ENCODE peak calls at places on chromosomes 12 and 14, in nine cellular contexts. Z is Peyer's patch, A is A549, G is heart left ventricle, S is sigmoid colon, C is prostate gland, O is breast epithelium, T is IMR-90, K is uterus. D is an unnamed sample.
A peak's percentile ranks its signal among the peaks of the same experiment; 100 is the strongest.

GRCh38 chr14:59123975-59124374 is 64.5 kb upstream of the DAAM1 start:
- DNase-seq in T (peak; percentile 49), C (no peak), K (no peak), G (no peak), S (no peak), O (no peak), A (peak; percentile 21), Z (no peak), D (no peak)

GRCh38 chr14:58898655-58899316 is 261.0 kb downstream of the DACT1 start:
- DNase-seq in Z (no peak), S (no peak), C (no peak), T (peak; percentile 97), O (no peak), A (peak; percentile 64), K (no peak), G (no peak), D (no peak)

GRCh38 chr12:91349451-91349850 is 166.8 kb upstream of the DCN start:
- DNase-seq in Z (no peak), S (no peak), G (no peak), T (peak; percentile 49), C (no peak), O (no peak), K (no peak), A (no peak), D (no peak)

GRCh38 chr14:106848330-106849121 is 1322.1 kb downstream of the TMEM121 start:
- DNase-seq in O (no peak), G (no peak), A (peak; percentile 69), K (peak; percentile 27), S (no peak), C (no peak), T (no peak), Z (peak; percentile 36), D (no peak)

GRCh38 chr14:99603471-99603933 is 505 bp downstream of the CCDC85C start:
- DNase-seq in O (no peak), G (no peak), Z (no peak), A (peak; percentile 69), C (no peak), T (peak; percentile 49), S (no peak), K (peak; percentile 48), D (peak; percentile 48)

GRCh38 chr12:17076335-17076734 is 470.4 kb upstream of the LMO3 start:
- DNase-seq in K (no peak), Z (no peak), C (no peak), S (no peak), T (no peak), G (no peak), A (peak; percentile 68), O (no peak), D (no peak)

GRCh38 chr14:96078687-96079016 is 39.5 kb downstream of the C14orf132 start:
- DNase-seq in K (no peak), S (peak; percentile 40), C (no peak), O (no peak), Z (no peak), T (no peak), G (no peak), A (no peak), D (no peak)

GRCh38 chr14:103523583-103523969 is 946 bp upstream of the CKB start:
- DNase-seq in O (no peak), T (no peak), A (no peak), Z (no peak), C (no peak), S (no peak), G (no peak), K (no peak), D (no peak)

GRCh38 chr12:69475237-69475984 is 5.2 kb downstream of the FRS2 start:
- DNase-seq in A (peak; percentile 28), G (no peak), Z (no peak), O (no peak), S (no peak), C (no peak), T (peak; percentile 62), K (no peak), D (no peak)

GRCh38 chr14:89244720-89245119 is 172.3 kb downstream of the FOXN3 start:
- DNase-seq in K (no peak), C (no peak), G (no peak), A (no peak), Z (no peak), S (no peak), O (no peak), T (no peak), D (no peak)

GRCh38 chr14:89247457-89248122 is 169.4 kb downstream of the FOXN3 start:
- DNase-seq in K (no peak), A (no peak), S (no peak), G (no peak), C (no peak), T (no peak), Z (no peak), O (no peak), D (no peak)

GRCh38 chr14:89245802-89246201 is 171.2 kb downstream of the FOXN3 start:
- DNase-seq in O (no peak), G (no peak), K (no peak), C (no peak), T (no peak), A (no peak), S (no peak), Z (no peak), D (no peak)

GRCh38 chr14:89248430-89249295 is 168.4 kb downstream of the FOXN3 start:
- DNase-seq in A (no peak), S (no peak), C (no peak), K (no peak), G (no peak), T (no peak), O (no peak), Z (no peak), D (no peak)

DNA sequence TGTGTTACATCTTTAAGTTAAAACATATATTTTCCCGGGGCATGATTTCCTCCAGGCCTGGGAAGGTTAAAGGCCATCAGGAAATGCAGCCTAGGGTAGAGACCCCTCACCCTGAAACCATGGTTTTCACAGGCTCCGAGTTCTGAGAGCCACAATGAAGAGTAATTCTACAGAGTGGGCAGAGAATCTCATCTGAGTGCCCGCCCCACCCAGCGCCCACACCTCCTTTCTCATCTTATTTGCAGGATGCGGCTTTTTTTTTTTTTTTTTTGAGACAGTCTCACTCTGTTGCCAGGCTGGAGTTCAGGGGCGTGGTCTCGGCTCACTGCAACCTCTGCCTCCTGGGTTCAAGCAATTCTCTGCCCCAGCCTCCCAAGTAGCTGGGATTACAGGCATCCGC is 170.7 kb downstream of the FOXN3 start:
- DNase-seq in K (no peak), G (no peak), S (no peak), C (no peak), A (no peak), T (no peak), Z (no peak), O (no peak), D (no peak)
- H3K4me1 ChIP-seq in K (no peaks in the 10 kb centered on the region), G (peaks cover 54% of the 10 kb centered on the region), S (peaks cover 41% of the 10 kb centered on the region), C (no peaks in the 10 kb centered on the region), A (peaks cover 3% of the 10 kb centered on the region), T (peaks cover 6% of the 10 kb centered on the region), Z (no peaks in the 10 kb centered on the region), O (no peaks in the 10 kb centered on the region), D (peaks cover 37% of the 10 kb centered on the region)

DNA sequence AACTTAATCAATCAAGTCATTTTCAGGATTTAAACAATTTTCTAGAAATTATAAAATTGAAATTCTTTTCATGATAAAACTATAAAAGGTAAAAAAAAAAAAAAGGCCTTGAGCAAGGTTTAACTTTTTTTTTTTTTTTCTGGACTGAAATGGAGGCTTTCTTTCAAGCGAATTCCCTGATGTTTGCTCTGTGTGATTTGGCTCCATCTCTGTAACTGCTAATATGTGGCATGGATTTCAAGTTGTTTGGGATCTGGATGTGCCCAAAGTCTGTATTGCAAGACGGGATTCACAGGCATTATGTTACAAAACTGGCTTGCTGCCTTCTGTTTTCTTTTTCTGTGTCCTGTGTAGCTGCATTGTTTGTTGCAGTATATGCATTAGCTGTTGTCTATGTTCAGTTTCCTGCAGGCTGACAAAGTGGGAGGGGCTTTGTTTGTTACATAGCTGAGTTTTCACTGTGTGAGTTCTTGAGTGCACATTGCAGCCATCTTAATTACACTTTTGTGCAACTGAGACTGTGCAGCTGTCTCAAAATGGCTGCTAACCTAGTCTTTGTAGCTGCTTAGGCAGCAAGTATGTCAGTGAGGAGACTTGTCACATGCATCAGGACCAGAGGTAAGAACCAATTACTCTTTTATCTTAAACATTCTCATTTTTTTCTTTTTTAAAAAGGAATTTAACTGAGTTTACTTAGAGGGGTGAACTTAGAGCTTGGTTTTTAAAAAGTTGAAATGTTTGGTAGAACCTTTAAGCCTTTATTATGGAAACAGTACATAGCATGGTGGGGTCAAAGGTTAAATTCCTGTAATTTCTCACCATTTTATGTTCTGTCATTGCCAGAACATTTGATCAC is 19.5 kb downstream of the ATF7IP start:
- DNase-seq in S (peak; percentile 61), T (peak; percentile 95), C (peak; percentile 54), Z (peak; percentile 66), O (peak; percentile 35), G (peak; percentile 64), K (peak; percentile 30), A (peak; percentile 91), D (peak; percentile 53)
- TF ChIP-seq POLR2A in S (no peak), T (no peak), C (no peak), Z (peak; percentile 14), O (no peak), G (peak; percentile 21), K (no peak), A (no peak), D (no peak)

DNA sequence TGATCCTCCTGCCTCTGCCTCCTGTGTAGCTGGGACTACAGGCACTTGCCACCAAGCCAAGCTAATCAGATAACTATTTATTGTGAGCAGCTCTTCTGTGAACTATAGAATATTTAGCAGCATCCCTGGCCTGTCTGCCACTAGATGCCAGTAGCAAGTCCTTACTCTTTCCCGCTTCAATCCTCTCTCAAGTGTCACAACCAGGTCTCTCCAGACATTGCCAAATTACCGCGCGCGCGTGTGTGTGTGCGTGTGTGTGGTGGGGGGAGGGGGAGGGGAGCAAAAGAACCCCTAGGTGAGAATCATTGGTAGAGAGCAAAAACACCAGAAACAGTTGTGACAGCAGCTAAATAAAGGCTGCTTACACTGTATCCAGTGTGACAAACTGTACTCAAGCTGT is 49.9 kb downstream of the PPP2R5E start:
- DNase-seq in S (no peak), O (no peak), T (peak; percentile 33), C (no peak), K (no peak), A (peak; percentile 72), Z (no peak), G (no peak), D (peak; percentile 67)
- TF ChIP-seq CTCF in S (no peak), O (no peak), T (no peak), C (no peak), K (no peak), A (peak; percentile 26), Z (no peak), G (no peak), D (peak; percentile 25)

GRCh38 chr14:92797935-92798653 is 4.0 kb downstream of the GOLGA5 start:
- DNase-seq in O (no peak), A (no peak), K (no peak), G (no peak), C (no peak), S (no peak), Z (no peak), T (no peak), D (no peak)

GRCh38 chr14:92801917-92802316 is 7.8 kb downstream of the GOLGA5 start:
- DNase-seq in T (no peak), A (no peak), K (no peak), Z (no peak), S (no peak), O (no peak), C (no peak), G (no peak), D (no peak)

GRCh38 chr14:92800525-92800924 is 6.4 kb downstream of the GOLGA5 start:
- DNase-seq in S (no peak), T (no peak), O (no peak), Z (no peak), G (no peak), A (no peak), C (no peak), K (no peak), D (no peak)

GRCh38 chr14:92798811-92799210 is 4.7 kb downstream of the GOLGA5 start:
- DNase-seq in O (no peak), A (no peak), S (no peak), G (no peak), K (no peak), Z (no peak), C (no peak), T (no peak), D (no peak)

GRCh38 chr14:92800012-92800411 is 5.9 kb downstream of the GOLGA5 start:
- DNase-seq in G (no peak), A (no peak), O (no peak), C (no peak), Z (no peak), K (no peak), S (no peak), T (no peak), D (no peak)
- H3K4me1 ChIP-seq in G (peaks cover 47% of the 10 kb centered on the region), A (peaks cover 15% of the 10 kb centered on the region), O (peaks cover 11% of the 10 kb centered on the region), C (peaks cover 10% of the 10 kb centered on the region), Z (peaks cover 3% of the 10 kb centered on the region), K (peaks cover 7% of the 10 kb centered on the region), S (peaks cover 53% of the 10 kb centered on the region), T (peaks cover 2% of the 10 kb centered on the region), D (peaks cover 25% of the 10 kb centered on the region)